ENCODE peak calls at places on chromosome 11, in four cellular contexts. R, D, L and C are unnamed samples.

GRCh38 chr11:108203075-108203474 is 19.4 kb downstream of the NPAT start:
- DNase-seq in R (no peak), D (no peak), L (no peak), C (no peak)

GRCh38 chr11:94193288-94193687 is 64.6 kb downstream of the PANX1 start:
- DNase-seq in R (no peak), D (no peak), L (no peak), C (no peak)

GRCh38 chr11:862028-862703 is 19.5 kb downstream of the TSPAN4 start:
- DNase-seq in R (peak), D (no peak), L (no peak), C (peak)

GRCh38 chr11:60905551-60906113 is 753 bp downstream of the PRPF19 start:
- DNase-seq in R (peak), D (no peak), L (peak), C (no peak)

GRCh38 chr11:48063424-48063978 is 83.1 kb downstream of the PTPRJ start:
- DNase-seq in R (no peak), D (no peak), L (no peak), C (no peak)

GRCh38 chr11:71309611-71310010 is 57.2 kb upstream of the SHANK2 start:
- DNase-seq in R (no peak), D (no peak), L (no peak), C (no peak)

GRCh38 chr11:111882202-111882601 is 2.9 kb downstream of the CFAP68 start:
- DNase-seq in R (no peak), D (no peak), L (no peak), C (no peak)

GRCh38 chr11:19176629-19177186 is 25.1 kb downstream of the CSRP3 start:
- DNase-seq in R (no peak), D (no peak), L (no peak), C (no peak)

GRCh38 chr11:78850078-78850477 is 275.4 kb upstream of the NARS2 start:
- DNase-seq in R (no peak), D (no peak), L (no peak), C (no peak)

GRCh38 chr11:117871160-117871559 is 5.3 kb downstream of the FXYD6 start:
- DNase-seq in R (no peak), D (no peak), L (no peak), C (no peak)

GRCh38 chr11:19632435-19632834 is 80.2 kb upstream of the NAV2 start:
- DNase-seq in R (no peak), D (no peak), L (no peak), C (no peak)

GRCh38 chr11:36449566-36450390 is 60.3 kb downstream of the TRAF6 start:
- DNase-seq in R (no peak), D (no peak), L (no peak), C (no peak)

GRCh38 chr11:8839957-8840945 is 70.7 kb upstream of the AKIP1 start:
- DNase-seq in R (no peak), D (no peak), L (peak), C (no peak)

GRCh38 chr11:64339754-64340408 is at the start of gene CCDC88B:
- DNase-seq in R (no peak), D (no peak), L (no peak), C (no peak)

DNA sequence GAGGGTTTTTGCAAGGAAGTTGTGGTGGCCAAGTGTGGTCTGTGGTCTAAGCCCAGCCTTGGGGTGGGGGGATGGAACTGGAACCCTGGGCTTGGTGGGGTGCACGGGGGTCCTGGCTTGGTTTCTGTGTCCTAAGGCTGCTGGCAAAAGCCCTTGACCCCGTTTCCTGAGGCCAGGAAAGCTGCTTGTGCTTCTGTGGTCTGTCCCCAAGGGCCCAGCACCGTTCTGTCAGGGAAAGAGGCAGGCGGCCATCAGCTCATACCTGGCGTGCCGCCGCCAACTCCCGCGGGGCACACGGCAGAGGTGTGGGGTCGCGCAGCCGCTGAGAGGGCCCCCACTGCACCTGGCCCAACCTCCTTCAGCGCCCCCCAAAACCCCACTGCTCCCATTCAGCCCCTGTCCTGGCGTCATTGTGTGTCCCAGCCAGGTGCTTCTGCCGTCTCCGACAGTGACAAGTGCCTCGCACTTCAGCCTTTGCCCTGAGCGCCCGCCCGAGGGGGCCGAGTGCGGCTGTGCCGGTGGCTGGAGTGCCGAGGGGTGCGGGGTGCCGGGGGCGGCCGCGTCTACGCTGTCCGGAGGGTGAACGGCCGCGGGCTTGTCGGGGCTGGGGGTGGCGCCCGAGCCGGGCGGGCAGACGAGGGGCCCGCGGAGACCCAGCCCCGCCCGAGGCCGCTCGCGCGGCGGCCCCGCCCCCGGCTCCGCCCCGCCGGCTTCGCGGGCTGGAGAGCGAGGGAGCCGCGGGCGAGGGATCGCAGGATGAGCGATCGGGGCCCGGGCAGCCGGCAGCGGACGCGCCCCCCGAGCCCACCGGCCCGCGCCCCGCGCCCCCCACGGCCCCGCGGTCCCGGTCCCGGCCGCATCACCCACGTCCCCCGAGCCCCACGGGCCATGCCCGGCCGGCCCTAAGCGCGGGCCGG is at the start of gene CNIH2:
- DNase-seq in R (peak), D (peak), L (no peak), C (peak)
- TF ChIP-seq ELF4 in R (no peak), D (no peak), L (no peak), C (no peak)

GRCh38 chr11:103681855-103682254 is 354.6 kb upstream of the DDI1 start:
- DNase-seq in R (no peak), D (no peak), L (no peak), C (no peak)

GRCh38 chr11:103683581-103683980 is 352.9 kb upstream of the DDI1 start:
- DNase-seq in R (no peak), D (no peak), L (no peak), C (no peak)

GRCh38 chr11:103680861-103681260 is 355.6 kb upstream of the DDI1 start:
- DNase-seq in R (no peak), D (no peak), L (no peak), C (no peak)

GRCh38 chr11:103682318-103683184 is 353.9 kb upstream of the DDI1 start:
- DNase-seq in R (peak), D (peak), L (peak), C (peak)
- TF ChIP-seq ELF4 in R (no peak), D (no peak), L (no peak), C (no peak)

GRCh38 chr11:96198466-96198808 is 144.6 kb downstream of the MAML2 start:
- DNase-seq in R (no peak), D (no peak), L (no peak), C (no peak)

GRCh38 chr11:96200243-96200642 is 142.8 kb downstream of the MAML2 start:
- DNase-seq in R (no peak), D (no peak), L (no peak), C (no peak)

GRCh38 chr11:96197801-96198465 is 145.1 kb downstream of the MAML2 start:
- DNase-seq in R (no peak), D (no peak), L (no peak), C (no peak)

GRCh38 chr11:96197221-96197620 is 145.8 kb downstream of the MAML2 start:
- DNase-seq in R (no peak), D (no peak), L (no peak), C (no peak)

DNA sequence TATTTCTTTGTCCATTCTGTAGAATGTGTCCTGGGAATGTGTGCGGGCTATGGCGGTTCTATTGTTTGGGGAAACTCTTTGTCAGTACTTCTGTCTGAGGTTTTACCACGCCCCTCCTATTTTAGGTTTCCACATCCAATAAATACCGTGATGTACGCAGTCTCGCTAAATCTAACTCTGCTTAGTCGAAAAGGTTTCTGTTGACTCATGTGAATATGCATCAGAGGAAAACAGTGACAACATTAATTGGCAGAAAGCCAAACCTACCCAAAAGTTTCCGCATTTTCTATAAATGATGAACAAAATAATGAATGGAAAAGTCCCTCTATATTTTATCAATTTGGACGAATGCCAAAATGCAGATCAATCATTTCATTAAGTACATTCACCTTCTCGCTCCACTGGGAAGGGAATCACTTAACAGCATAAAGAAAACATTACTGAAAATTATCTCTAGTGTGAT is 143.4 kb downstream of the MAML2 start:
- DNase-seq in R (no peak), D (no peak), L (no peak), C (no peak)
- TF ChIP-seq ELF4 in R (no peak), D (no peak), L (no peak), C (no peak)

GRCh38 chr11:120040136-120040840 is 97.6 kb downstream of the TRIM29 start:
- DNase-seq in R (no peak), D (no peak), L (no peak), C (no peak)
- TF ChIP-seq ELF4 in R (no peak), D (no peak), L (no peak), C (no peak)